ENCODE peak calls at places on chromosomes 3 and 15, in five cellular contexts. J is kidney, B is fibroblast of lung, K is BE2C, H is tibial artery. X is an unnamed sample. For H3K36me3, the result is how much of the 10 kb centered on the place peaks cover.

GRCh38 chr3:38114875-38115644 is 21.9 kb downstream of the ACAA1 start:
- DNase-seq in K (no peak), H (peak), B (no peak), J (no peak), X (peak)

GRCh38 chr15:68674975-68675374 is 96.2 kb downstream of the CORO2B start:
- DNase-seq in J (peak), K (no peak), H (peak), B (no peak), X (no peak)

GRCh38 chr3:136110481-136110880 is 85.7 kb downstream of the MSL2 start:
- DNase-seq in H (no peak), K (no peak), B (no peak), J (no peak), X (no peak)

GRCh38 chr15:74027688-74028087 is 33.2 kb downstream of the PML start:
- DNase-seq in J (no peak), H (no peak), K (no peak), B (no peak), X (no peak)

GRCh38 chr3:2765002-2765579 is 345.1 kb downstream of the IL5RA start:
- DNase-seq in H (no peak), K (peak), J (no peak), B (no peak), X (no peak)

GRCh38 chr3:5016218-5017161 is 37.3 kb downstream of the BHLHE40 start:
- DNase-seq in H (no peak), K (no peak), J (no peak), B (no peak), X (peak)

GRCh38 chr3:121724130-121724529 is 25.4 kb downstream of the GOLGB1 start:
- DNase-seq in K (no peak), J (no peak), H (no peak), B (no peak), X (no peak)

GRCh38 chr3:48405343-48405881 is 24.5 kb downstream of the PLXNB1 start:
- DNase-seq in B (no peak), H (no peak), J (peak), K (no peak), X (peak)

GRCh38 chr3:25412269-25412668 is 15.8 kb upstream of the RARB start:
- DNase-seq in B (peak), H (no peak), K (no peak), J (no peak), X (no peak)

GRCh38 chr3:132404276-132404675 is 13.0 kb upstream of the DNAJC13 start:
- DNase-seq in H (no peak), B (peak), J (no peak), K (peak), X (no peak)

GRCh38 chr15:101534376-101534970 is 45.0 kb upstream of the PCSK6 start:
- DNase-seq in K (no peak), B (no peak), H (no peak), J (no peak), X (no peak)

GRCh38 chr3:35900079-35900478 is 260.8 kb downstream of the ARPP21 start:
- DNase-seq in B (no peak), H (no peak), J (no peak), K (no peak), X (no peak)

GRCh38 chr3:38084019-38084968 is 45.3 kb downstream of the DLEC1 start:
- DNase-seq in K (peak), H (no peak), J (no peak), B (peak), X (no peak)

GRCh38 chr3:56881035-56881575 is 79.4 kb upstream of the ARHGEF3 start:
- DNase-seq in H (no peak), B (no peak), K (no peak), J (no peak), X (no peak)

GRCh38 chr3:150253622-150254021 is 154.5 kb upstream of the TSC22D2 start:
- DNase-seq in B (no peak), H (no peak), K (peak), J (no peak), X (no peak)

GRCh38 chr3:3201584-3201983 is 22.1 kb upstream of the CRBN start:
- DNase-seq in J (no peak), H (no peak), B (no peak), K (no peak), X (no peak)

GRCh38 chr15:23595368-23595767 is 29.9 kb downstream of the MKRN3 start:
- DNase-seq in H (no peak), K (no peak), J (no peak), B (no peak), X (no peak)

GRCh38 chr3:33911525-33912322 is 113.3 kb downstream of the PDCD6IP start:
- DNase-seq in J (no peak), K (no peak), B (peak), H (no peak), X (no peak)

GRCh38 chr3:46277476-46277875 is 35.2 kb downstream of the CCR3 start:
- DNase-seq in K (no peak), J (no peak), H (no peak), B (no peak), X (no peak)

GRCh38 chr3:156488771-156489170 is 66.1 kb downstream of the SSR3 start:
- DNase-seq in K (no peak), B (no peak), H (no peak), J (no peak), X (no peak)

GRCh38 chr3:8996681-8997121 is 33.4 kb upstream of the RAD18 start:
- DNase-seq in H (peak), B (peak), K (no peak), J (no peak), X (no peak)
- TF ChIP-seq CTCF in H (peak), B (peak), K (no peak), J (no peak), X (no peak)

GRCh38 chr15:48632651-48633050 is 12.9 kb downstream of the FBN1 start:
- DNase-seq in B (no peak), H (no peak), J (no peak), K (no peak), X (no peak)
- H3K4me3 ChIP-seq in B (no peak), H (no peak), J (no peak), K (no peak), X (no peak)

GRCh38 chr15:59676565-59676964 is 12.6 kb downstream of the BNIP2 start:
- DNase-seq in J (peak), H (no peak), K (no peak), B (no peak), X (no peak)

GRCh38 chr15:59678171-59678570 is 10.9 kb downstream of the BNIP2 start:
- DNase-seq in H (no peak), K (no peak), J (no peak), B (no peak), X (no peak)

GRCh38 chr15:59680870-59681269 is 8.2 kb downstream of the BNIP2 start:
- DNase-seq in H (no peak), K (no peak), B (no peak), J (no peak), X (no peak)

GRCh38 chr15:59678620-59679019 is 10.5 kb downstream of the BNIP2 start:
- DNase-seq in B (no peak), K (no peak), J (no peak), H (no peak), X (no peak)

DNA sequence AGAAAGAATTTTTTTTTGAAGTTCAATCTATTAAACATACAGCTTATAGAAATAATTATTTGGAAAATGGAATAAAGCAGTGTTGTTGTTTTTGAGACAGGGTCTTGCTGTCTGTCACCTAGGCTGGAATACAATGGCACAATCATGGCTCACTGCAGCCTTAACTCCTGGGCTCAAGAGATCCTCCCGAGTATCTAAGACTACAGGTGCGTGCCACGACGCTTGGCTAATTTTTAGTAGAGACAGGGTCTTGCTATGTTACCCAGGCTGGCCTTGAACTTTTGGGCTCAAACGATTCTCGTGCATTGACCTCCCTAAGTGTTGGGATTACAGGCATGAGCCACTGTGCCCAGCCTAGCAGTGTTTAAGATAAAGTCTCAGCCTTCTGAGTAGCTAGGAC is 8.8 kb downstream of the BNIP2 start:
- DNase-seq in B (no peak), K (no peak), J (peak), H (no peak), X (no peak)
- H3K36me3 ChIP-seq in B (under half), K (half or more), J (under half), H (half or more), X (under half)

GRCh38 chr15:41932101-41932500 is 38.2 kb upstream of the SPTBN5 start:
- DNase-seq in B (no peak), H (peak), J (no peak), K (no peak), X (no peak)

GRCh38 chr15:41928637-41929620 is 35.1 kb upstream of the SPTBN5 start:
- DNase-seq in B (peak), K (peak), J (peak), H (peak), X (peak)

GRCh38 chr15:41930867-41931222 is 37.0 kb upstream of the SPTBN5 start:
- DNase-seq in B (no peak), J (no peak), K (no peak), H (no peak), X (no peak)

GRCh38 chr15:41932511-41932910 is 38.7 kb upstream of the SPTBN5 start:
- DNase-seq in H (peak), K (no peak), J (no peak), B (no peak), X (no peak)

GRCh38 chr15:41930221-41930866 is 36.5 kb upstream of the SPTBN5 start:
- DNase-seq in K (no peak), J (peak), H (peak), B (peak), X (peak)
- TF ChIP-seq CTCF in K (no peak), J (peak), H (peak), B (peak), X (peak)

GRCh38 chr3:52707585-52707984 is 1.7 kb downstream of the SPCS1 start:
- DNase-seq in J (no peak), K (no peak), H (no peak), B (no peak), X (no peak)
- H3K4me3 ChIP-seq in J (no peak), K (no peak), H (no peak), B (no peak), X (no peak)

DNA sequence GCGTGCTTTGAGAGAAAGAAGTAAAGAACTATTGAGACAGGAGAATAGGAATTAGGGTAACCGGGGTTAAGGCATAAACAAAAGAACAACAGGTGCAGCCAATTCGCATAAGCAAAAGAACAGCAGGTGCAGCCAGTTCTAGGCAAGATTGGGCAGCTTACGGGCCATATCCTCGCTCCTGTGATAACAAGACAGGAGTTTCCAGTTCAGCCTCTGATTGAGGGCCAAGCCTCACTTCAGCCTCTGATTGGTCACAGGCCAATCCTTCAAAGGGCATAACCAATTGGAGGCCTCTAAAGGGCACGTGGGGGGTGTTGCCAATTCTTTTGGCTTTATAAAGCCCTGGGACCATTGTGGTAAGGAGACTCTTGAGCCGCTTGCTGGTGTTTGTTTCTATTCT is 143.5 kb downstream of the GADL1 start:
- DNase-seq in J (no peak), B (no peak), K (no peak), H (no peak), X (no peak)
- H3K36me3 ChIP-seq in J (under half), B (under half), K (under half), H (under half), X (under half)

X was measured in Peyer's patch.